ENCODE peak calls at places on chromosomes 7 and 10, in four cellular contexts. I, Y, E and P are unnamed samples.

GRCh38 chr7:41808541-41808940 is 105.7 kb upstream of the INHBA start:
- DNase-seq in Y (no peak), E (no peak), I (no peak), P (no peak)

GRCh38 chr7:6480323-6480660 is 32.5 kb upstream of the DAGLB start:
- DNase-seq in Y (no peak), E (no peak), I (no peak), P (no peak)

GRCh38 chr7:120867932-120868331 is 10.0 kb upstream of the TSPAN12 start:
- DNase-seq in E (no peak), Y (peak; percentile 36), I (no peak), P (no peak)

GRCh38 chr10:133442967-133443924 is 10.5 kb upstream of the SCART1 start:
- DNase-seq in E (no peak), Y (no peak), I (no peak), P (no peak)

GRCh38 chr7:55224810-55225209 is 140.3 kb upstream of the LANCL2 start:
- DNase-seq in E (no peak), Y (no peak), I (no peak), P (no peak)

GRCh38 chr10:31554556-31554955 is 235.5 kb downstream of the ZEB1 start:
- DNase-seq in I (no peak), Y (peak; percentile 50), E (peak; percentile 84), P (no peak)

GRCh38 chr7:64602086-64602485 is 39.2 kb upstream of the ZNF680 start:
- DNase-seq in E (peak; percentile 17), I (no peak), Y (no peak), P (no peak)

GRCh38 chr10:88193018-88193417 is 329.6 kb downstream of the PTEN start:
- DNase-seq in I (no peak), E (no peak), Y (no peak), P (no peak)

GRCh38 chr7:81111781-81112540 is 193.1 kb upstream of the SEMA3C start:
- DNase-seq in Y (no peak), I (no peak), E (peak; percentile 10), P (no peak)

GRCh38 chr7:85554294-85554877 is 367.5 kb upstream of the SEMA3D start:
- DNase-seq in I (peak; percentile 4), Y (peak; percentile 76), E (peak; percentile 81), P (peak; percentile 42)

GRCh38 chr10:102009801-102010425 is 46.1 kb downstream of the ARMH3 start:
- DNase-seq in I (peak; percentile 1), Y (peak; percentile 89), E (peak; percentile 92), P (no peak)

GRCh38 chr7:103811315-103811714 is 178.1 kb downstream of the RELN start:
- DNase-seq in I (peak; percentile 44), E (no peak), Y (no peak), P (no peak)

GRCh38 chr7:132557489-132558044 is 18.7 kb downstream of the PLXNA4 start:
- DNase-seq in E (peak; percentile 29), I (no peak), Y (no peak), P (no peak)

GRCh38 chr10:97550336-97551149 is 22.0 kb upstream of the ANKRD2 start:
- DNase-seq in I (no peak), Y (no peak), E (no peak), P (no peak)

GRCh38 chr7:98567979-98568378 is 49.1 kb upstream of the NPTX2 start:
- DNase-seq in Y (no peak), I (no peak), E (no peak), P (no peak)

GRCh38 chr10:71837085-71837827 is 13.8 kb downstream of the PSAP start:
- DNase-seq in Y (no peak), E (no peak), I (no peak), P (no peak)

GRCh38 chr7:148447221-148447845 is 143.2 kb upstream of the C7orf33 start:
- DNase-seq in I (no peak), E (peak; percentile 21), Y (no peak), P (no peak)

GRCh38 chr7:7969306-7970112 is 913 bp downstream of the GLCCI1 start:
- DNase-seq in I (no peak), Y (peak; percentile 28), E (no peak), P (no peak)

GRCh38 chr7:142057101-142057500 is 54.4 kb upstream of the MGAM2 start:
- DNase-seq in E (no peak), I (no peak), Y (no peak), P (no peak)

GRCh38 chr10:110834622-110835219 is 37.0 kb upstream of the PDCD4 start:
- DNase-seq in I (no peak), E (no peak), Y (no peak), P (no peak)

GRCh38 chr7:26368542-26368941 is 76.9 kb downstream of the SNX10 start:
- DNase-seq in I (no peak), Y (peak; percentile 10), E (peak; percentile 32), P (no peak)

GRCh38 chr10:6729071-6729773 is 149.1 kb upstream of the PRKCQ start:
- DNase-seq in Y (peak; percentile 78), I (no peak), E (peak; percentile 96), P (no peak)

GRCh38 chr7:95686109-95686508 is 86.2 kb upstream of the DYNC1I1 start:
- DNase-seq in E (peak; percentile 76), Y (peak; percentile 44), I (no peak), P (peak; percentile 26)

GRCh38 chr7:122412886-122413285 is 108.3 kb upstream of the FEZF1 start:
- DNase-seq in Y (no peak), I (no peak), E (peak; percentile 81), P (no peak)

GRCh38 chr10:33152146-33152545 is 182.3 kb downstream of the NRP1 start:
- DNase-seq in I (no peak), E (no peak), Y (no peak), P (no peak)

GRCh38 chr7:33428415-33428814 is 299.1 kb downstream of the BBS9 start:
- DNase-seq in I (no peak), E (no peak), Y (no peak), P (no peak)

GRCh38 chr10:103463456-103463855 is 4.8 kb upstream of the CALHM1 start:
- DNase-seq in I (no peak), E (peak; percentile 56), Y (no peak), P (no peak)

GRCh38 chr7:27198138-27198841 is 1.6 kb downstream of the HOXA13 start:
- DNase-seq in E (no peak), I (no peak), Y (no peak), P (no peak)

GRCh38 chr10:93208717-93209464 is 135.2 kb downstream of the CYP26A1 start:
- DNase-seq in E (peak; percentile 53), Y (no peak), I (no peak), P (no peak)

GRCh38 chr7:42292991-42293521 is 56.0 kb upstream of the GLI3 start:
- DNase-seq in E (no peak), Y (no peak), I (no peak), P (no peak)

GRCh38 chr10:61097026-61097425 is 153.0 kb upstream of the RHOBTB1 start:
- DNase-seq in E (no peak), I (no peak), Y (no peak), P (no peak)

GRCh38 chr7:35012155-35012554 is 25.1 kb downstream of the DPY19L1 start:
- DNase-seq in I (no peak), Y (no peak), E (no peak), P (no peak)

GRCh38 chr7:30029696-30030095 is 1.5 kb downstream of the PLEKHA8 start:
- DNase-seq in Y (no peak), I (no peak), E (no peak), P (no peak)

GRCh38 chr10:16960573-16960972 is 143.3 kb upstream of the RSU1 start:
- DNase-seq in E (no peak), Y (no peak), I (no peak), P (no peak)

GRCh38 chr7:30474893-30475292 is 3.7 kb downstream of the NOD1 start:
- DNase-seq in I (no peak), Y (no peak), E (peak; percentile 99), P (no peak)